ENCODE peak calls at places on chromosomes 6 and 20, in ten cellular contexts. T is A549, W is K562, K is stomach, P is IMR-90, C is sigmoid colon, Z is Peyer's patch, H is adrenal gland, M is spleen, G is uterus. Q is an unnamed sample.

GRCh38 chr6:121780325-121781313 is 345.2 kb downstream of the GJA1 start:
- DNase-seq in K (no peak), G (peak; percentile 85), P (peak; percentile 92), C (peak; percentile 73), T (peak; percentile 8), Z (peak; percentile 52), M (no peak), H (peak; percentile 87), W (no peak), Q (no peak)

GRCh38 chr6:135576055-135576454 is 78.5 kb upstream of the AHI1 start:
- DNase-seq in K (no peak), M (no peak), C (no peak), G (no peak), T (no peak), W (no peak), H (no peak), Z (no peak), P (peak; percentile 80), Q (no peak)

GRCh38 chr20:56765172-56766073 is 136.3 kb downstream of the TFAP2C start:
- DNase-seq in G (no peak), Z (no peak), H (no peak), P (no peak), W (no peak), K (no peak), T (no peak), M (no peak), C (no peak), Q (no peak)

GRCh38 chr6:3157151-3157933 is at the start of gene TUBB2A:
- DNase-seq in G (peak; percentile 85), M (peak; percentile 95), T (peak; percentile 63), W (peak; percentile 96), H (peak; percentile 87), K (peak; percentile 89), Z (peak; percentile 92), P (peak; percentile 78), C (peak; percentile 95), Q (peak; percentile 89)

GRCh38 chr6:127956260-127956888 is 55.5 kb upstream of the THEMIS start:
- DNase-seq in Z (no peak), H (peak; percentile 55), K (no peak), W (no peak), T (no peak), G (no peak), M (no peak), C (no peak), P (no peak), Q (no peak)

GRCh38 chr6:113813207-113813606 is 43.9 kb upstream of the MARCKS start:
- DNase-seq in M (no peak), Z (no peak), C (no peak), G (no peak), P (peak; percentile 86), H (no peak), T (no peak), K (no peak), W (no peak), Q (peak; percentile 6)

GRCh38 chr6:117568831-117569434 is 33.4 kb downstream of the GOPC start:
- DNase-seq in G (no peak), T (no peak), H (no peak), Z (no peak), W (no peak), K (no peak), M (no peak), P (no peak), C (no peak), Q (no peak)

GRCh38 chr6:11144393-11144829 is 32.9 kb upstream of the ERVFRD-1 start:
- DNase-seq in W (peak; percentile 82), Z (peak; percentile 92), G (peak; percentile 78), T (peak; percentile 73), M (peak; percentile 90), P (peak; percentile 72), K (peak; percentile 82), C (peak; percentile 85), H (peak; percentile 88), Q (peak; percentile 50)

GRCh38 chr6:45704056-45704790 is 311.4 kb downstream of the CLIC5 start:
- DNase-seq in K (no peak), T (no peak), Z (no peak), H (no peak), C (no peak), P (peak; percentile 44), M (no peak), G (no peak), W (no peak), Q (no peak)

GRCh38 chr20:35871311-35871771 is 83.0 kb downstream of the SCAND1 start:
- DNase-seq in P (peak; percentile 51), C (peak; percentile 75), G (peak; percentile 33), T (no peak), K (peak; percentile 28), M (no peak), H (peak; percentile 75), W (no peak), Z (no peak), Q (no peak)

DNA sequence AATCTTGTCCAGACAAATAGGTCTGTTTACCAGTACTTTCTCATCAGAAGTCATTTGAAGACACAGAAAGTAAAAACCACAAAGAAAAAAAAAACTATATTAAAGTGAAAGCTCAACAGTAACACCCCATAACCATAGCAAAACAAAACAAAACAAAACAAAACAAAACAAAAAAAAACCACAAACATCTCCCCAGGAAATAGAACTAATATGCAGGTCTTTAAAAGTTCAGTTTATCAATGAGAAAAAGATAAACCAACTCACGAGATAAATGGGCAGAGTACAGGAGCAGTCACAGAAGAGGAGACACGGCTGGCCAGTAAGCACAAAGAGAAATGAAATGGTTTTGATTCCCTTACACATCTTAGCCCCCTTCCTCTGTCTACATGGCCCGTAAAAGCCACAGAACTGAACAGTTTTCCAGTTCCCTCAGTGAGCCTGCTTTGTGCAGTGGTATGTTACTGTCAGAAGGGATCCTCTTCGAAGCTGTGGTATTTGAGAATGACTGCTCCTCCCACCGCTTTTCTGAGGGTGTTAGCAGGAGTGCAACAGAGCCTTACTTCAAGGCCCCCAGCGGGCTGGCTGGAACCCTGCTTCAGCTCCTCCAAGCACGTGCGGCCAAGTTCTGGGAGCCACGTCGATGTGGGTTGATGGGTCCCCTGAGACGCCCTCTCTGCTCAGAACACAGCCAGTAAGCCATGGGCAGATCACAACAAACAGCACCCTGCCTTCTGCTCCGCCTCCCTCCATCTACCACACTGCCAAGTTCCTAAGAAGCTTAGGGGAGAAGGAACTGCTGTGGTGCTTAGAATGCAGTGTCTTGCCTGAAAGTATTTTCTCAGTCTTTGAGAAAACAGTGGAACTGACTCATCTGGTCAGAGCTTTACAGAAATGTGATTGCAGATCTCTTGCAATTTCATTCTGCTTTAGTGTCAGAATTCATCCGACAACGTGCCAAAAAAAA is 14.0 kb downstream of the UST start:
- DNase-seq in Z (peak; percentile 91), H (peak; percentile 67), T (no peak), M (peak; percentile 92), C (peak; percentile 93), G (peak; percentile 80), K (peak; percentile 35), P (peak; percentile 92), W (no peak), Q (peak; percentile 17)
- TF ChIP-seq POLR2A in Z (no peak), H (peak; percentile 7), T (no peak), M (peak; percentile 3), C (no peak), G (no peak), K (no peak), P (peak; percentile 54), W (no peak), Q (no peak)

GRCh38 chr6:159981591-159982245 is 12.8 kb downstream of the IGF2R start:
- DNase-seq in P (peak; percentile 91), K (peak; percentile 61), Z (peak; percentile 81), W (no peak), T (no peak), C (peak; percentile 69), H (peak; percentile 82), G (no peak), M (peak; percentile 89), Q (no peak)
- TF ChIP-seq POLR2A in P (no peak), K (no peak), Z (no peak), W (no peak), T (no peak), C (no peak), H (peak; percentile 56), G (no peak), M (no peak), Q (no peak)

GRCh38 chr20:8117636-8118413 is 14.2 kb upstream of the PLCB1 start:
- DNase-seq in W (no peak), P (no peak), H (no peak), T (no peak), M (no peak), C (no peak), Z (no peak), K (no peak), G (no peak), Q (no peak)

GRCh38 chr20:8124639-8125038 is 7.4 kb upstream of the PLCB1 start:
- DNase-seq in W (no peak), G (no peak), K (no peak), M (no peak), Z (no peak), P (peak; percentile 46), H (no peak), C (no peak), T (no peak), Q (no peak)

GRCh38 chr20:8126190-8126589 is 5.9 kb upstream of the PLCB1 start:
- DNase-seq in W (no peak), Z (no peak), K (no peak), T (no peak), M (no peak), G (no peak), P (no peak), H (no peak), C (no peak), Q (no peak)

GRCh38 chr20:8118735-8119134 is 13.3 kb upstream of the PLCB1 start:
- DNase-seq in P (no peak), Z (no peak), K (no peak), W (no peak), H (no peak), G (no peak), T (no peak), M (no peak), C (no peak), Q (no peak)

DNA sequence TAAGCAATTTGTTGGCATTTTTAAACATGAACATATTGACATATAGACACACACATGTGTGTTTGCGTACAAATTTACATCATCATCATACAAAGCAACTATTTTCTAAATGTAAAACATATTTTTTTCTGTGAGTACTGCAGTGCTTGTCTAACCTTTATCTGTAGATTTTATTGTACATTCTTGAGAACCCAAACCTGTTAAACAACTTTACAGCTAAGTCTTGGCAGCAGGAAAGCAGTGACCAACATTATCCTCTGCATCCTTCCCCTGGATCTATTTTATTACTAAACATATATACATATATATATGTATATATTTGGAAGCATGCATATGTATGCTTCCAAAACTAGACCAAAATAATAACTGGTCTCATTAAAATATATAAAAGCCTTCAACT is 10.4 kb upstream of the PLCB1 start:
- DNase-seq in K (no peak), P (no peak), G (no peak), M (no peak), W (no peak), H (no peak), T (no peak), Z (no peak), C (no peak), Q (no peak)
- TF ChIP-seq POLR2A in K (no peak), P (no peak), G (no peak), M (no peak), W (no peak), H (no peak), T (no peak), Z (no peak), C (no peak), Q (no peak)

DNA sequence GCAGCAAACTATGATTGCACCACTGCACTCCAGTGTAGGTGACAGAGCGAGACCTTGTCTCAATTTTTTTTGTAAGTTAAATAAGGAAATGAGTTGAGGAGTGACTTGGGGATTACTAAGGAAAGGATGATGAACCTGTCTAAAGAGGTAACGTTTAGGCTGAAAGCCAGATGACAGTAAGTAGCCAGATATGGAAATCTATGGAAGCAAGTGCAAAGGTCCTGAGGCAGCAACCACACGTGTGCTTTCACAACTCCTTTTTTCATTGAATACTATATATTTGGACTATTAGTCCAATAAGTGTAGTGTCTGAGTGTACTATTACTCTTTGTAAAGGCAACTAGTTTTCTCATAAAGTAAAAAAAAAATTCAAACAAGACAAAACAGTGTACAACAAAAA is 147.4 kb downstream of the CD24 start:
- DNase-seq in M (no peak), K (no peak), H (no peak), W (no peak), P (no peak), C (no peak), G (no peak), T (no peak), Z (no peak), Q (no peak)
- TF ChIP-seq POLR2A in M (no peak), K (no peak), H (no peak), W (no peak), P (no peak), C (no peak), G (no peak), T (no peak), Z (no peak), Q (no peak)